ENCODE peak calls at places on chromosomes 4 and X, in eight cellular contexts. X is neural progenitor cell, C is GM23338, D is OCI-LY7, N is PC-3, T is HCT116, F is SK-N-SH, Q is MM.1S. S is an unnamed sample.

GRCh38 chrX:2664497-2664896 is 26.6 kb upstream of the CD99 start:
- DNase-seq in D (no peak), X (no peak), N (no peak), Q (no peak), T (no peak), C (no peak), F (no peak), S (peak; percentile 56)

GRCh38 chr4:137703225-137703624 is 170.9 kb upstream of the PCDH18 start:
- DNase-seq in Q (no peak), C (no peak), D (no peak), T (no peak), F (no peak), N (no peak), X (no peak), S (no peak)

GRCh38 chrX:131543774-131544173 is at the start of gene OR13H1:
- DNase-seq in N (no peak), T (no peak), X (no peak), C (no peak), F (no peak), Q (no peak), D (no peak), S (no peak)

GRCh38 chrX:261858-262390 is 19.3 kb upstream of the PLCXD1 start:
- DNase-seq in F (no peak), X (no peak), C (no peak), Q (no peak), T (no peak), N (no peak), D (no peak), S (no peak)

GRCh38 chr4:41541697-41542096 is 3.7 kb downstream of the LIMCH1 start:
- DNase-seq in X (no peak), T (no peak), Q (no peak), N (no peak), C (peak; percentile 16), F (no peak), D (no peak), S (peak; percentile 8)

GRCh38 chrX:40734956-40735317 is 405 bp downstream of the MED14 start:
- DNase-seq in T (no peak), D (peak; percentile 36), N (no peak), F (no peak), Q (peak; percentile 18), X (no peak), C (peak; percentile 18), S (peak; percentile 30)

GRCh38 chrX:14964500-14964899 is 91.3 kb downstream of the MOSPD2 start:
- DNase-seq in C (no peak), D (no peak), T (peak; percentile 3), Q (no peak), X (no peak), N (peak; percentile 62), F (no peak), S (no peak)

GRCh38 chr4:130023088-130023487 is 927.1 kb downstream of the C4orf33 start:
- DNase-seq in F (no peak), N (no peak), C (peak; percentile 16), X (no peak), T (no peak), D (no peak), Q (no peak), S (no peak)

GRCh38 chr4:151409470-151410313 is 716 bp downstream of the FHIP1A start:
- DNase-seq in D (no peak), N (peak; percentile 52), F (peak; percentile 57), C (peak; percentile 74), X (peak; percentile 68), Q (no peak), T (peak; percentile 3), S (peak; percentile 59)

GRCh38 chr4:186999676-187000075 is 276.0 kb upstream of the FAT1 start:
- DNase-seq in C (no peak), X (no peak), T (no peak), F (no peak), Q (no peak), N (no peak), D (no peak), S (no peak)

GRCh38 chr4:46266106-46266505 is 123.8 kb downstream of the GABRA2 start:
- DNase-seq in D (no peak), Q (no peak), X (no peak), C (no peak), T (no peak), N (no peak), F (no peak), S (no peak)

GRCh38 chr4:55308071-55308470 is 38.0 kb upstream of the SRD5A3 start:
- DNase-seq in C (no peak), Q (no peak), D (no peak), T (no peak), X (no peak), N (peak; percentile 27), F (no peak), S (no peak)

GRCh38 chr4:55311792-55312490 is 34.1 kb upstream of the SRD5A3 start:
- DNase-seq in F (no peak), N (no peak), Q (no peak), D (no peak), C (no peak), X (no peak), T (no peak), S (no peak)

GRCh38 chr4:55318135-55318534 is 27.9 kb upstream of the SRD5A3 start:
- DNase-seq in F (no peak), C (no peak), T (no peak), Q (no peak), D (no peak), X (no peak), N (peak; percentile 10), S (no peak)

GRCh38 chr4:55312491-55313101 is 33.4 kb upstream of the SRD5A3 start:
- DNase-seq in C (peak; percentile 80), F (peak; percentile 19), N (peak; percentile 77), Q (peak; percentile 42), T (peak; percentile 46), X (peak; percentile 52), D (peak; percentile 50), S (peak; percentile 54)
- TF ChIP-seq CTCF in C (peak; percentile 70), F (peak; percentile 68), N (peak; percentile 91), Q (peak; percentile 64), T (peak; percentile 83), X (peak; percentile 65), D (peak; percentile 79), S (peak; percentile 55)

DNA sequence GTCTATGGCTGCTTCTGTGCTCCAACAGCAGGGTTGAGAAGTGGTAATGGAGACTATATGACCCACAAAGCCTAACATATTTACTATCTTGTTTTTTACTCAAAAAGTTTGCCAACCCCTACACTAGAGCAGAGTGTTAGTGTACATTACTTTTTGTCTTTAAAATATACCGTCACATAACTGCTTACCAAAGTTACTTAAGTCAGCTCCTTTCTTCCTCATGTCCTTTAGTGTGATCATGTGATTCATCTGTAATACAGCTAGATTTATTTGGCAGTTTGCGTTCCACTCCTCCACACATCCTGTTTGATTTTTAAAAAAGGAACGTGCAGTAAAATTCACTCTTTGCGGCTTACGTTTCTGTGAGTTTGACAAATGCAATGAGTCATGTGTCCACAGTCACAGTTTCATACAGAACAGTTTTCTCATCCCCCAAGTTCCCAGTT is 162.4 kb upstream of the GPRIN3 start:
- DNase-seq in C (no peak), T (no peak), X (no peak), F (no peak), D (no peak), Q (peak; percentile 50), N (peak; percentile 86), S (no peak)
- TF ChIP-seq EZH2phosphoT487 in C (no peak), T (no peak), X (no peak), F (no peak), D (no peak), Q (no peak), N (no peak), S (no peak)

DNA sequence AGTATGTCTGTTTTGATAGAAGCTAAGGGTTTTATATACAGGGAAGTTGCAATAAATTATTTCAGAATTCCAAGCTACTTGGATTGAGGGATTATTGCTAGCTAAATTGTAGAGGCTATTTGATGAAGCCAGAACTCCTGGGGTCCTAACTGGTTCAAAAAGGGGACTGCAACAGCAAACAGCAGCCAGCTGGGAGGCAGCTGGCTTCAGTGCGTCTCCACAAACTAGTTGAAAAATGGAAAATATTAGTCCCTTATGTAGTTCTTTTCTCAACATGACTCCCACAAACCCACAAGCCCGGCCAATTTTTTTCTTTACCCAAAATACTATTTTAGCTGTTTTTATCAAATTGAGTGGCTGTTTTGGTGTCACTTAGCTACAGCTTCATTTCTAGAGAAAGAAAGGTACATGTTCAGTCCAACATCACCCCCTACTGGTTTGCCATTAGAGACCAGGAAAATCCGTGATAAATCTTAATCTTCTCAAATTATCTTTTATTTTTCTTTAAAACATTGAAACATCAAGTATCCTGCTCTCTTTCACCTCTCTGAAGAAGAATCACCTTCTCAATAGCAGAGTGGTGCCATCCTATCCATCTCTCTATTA is 97.2 kb downstream of the GUCY2F start:
- DNase-seq in D (peak; percentile 1), C (peak; percentile 59), F (no peak), Q (peak; percentile 30), X (peak; percentile 71), N (peak; percentile 40), T (no peak), S (peak; percentile 64)
- TF ChIP-seq CTCF in D (peak; percentile 62), C (peak; percentile 62), F (peak; percentile 67), Q (peak; percentile 56), X (peak; percentile 82), N (peak; percentile 68), T (peak; percentile 52), S (peak; percentile 77)

DNA sequence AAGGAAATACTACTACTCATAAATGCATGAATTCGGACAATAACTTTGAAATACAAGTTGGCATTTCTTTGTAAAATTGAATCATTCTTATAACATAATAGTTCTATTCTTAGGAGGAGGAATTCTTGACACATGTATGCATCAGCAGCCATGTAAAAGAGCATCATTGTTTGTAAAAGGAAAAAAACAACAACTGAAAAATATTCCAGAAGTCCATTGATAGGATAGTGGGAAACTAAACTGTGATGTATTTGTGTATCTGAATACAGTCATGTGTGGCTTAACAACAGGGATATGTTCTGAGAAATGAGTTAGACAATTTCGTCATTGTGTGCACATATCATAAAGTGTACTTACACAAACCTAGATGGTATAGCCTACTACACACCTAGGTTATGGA is 102.0 kb upstream of the SH3RF1 start:
- DNase-seq in Q (no peak), N (no peak), T (no peak), F (no peak), D (no peak), X (no peak), C (no peak), S (no peak)
- TF ChIP-seq EZH2phosphoT487 in Q (no peak), N (no peak), T (no peak), F (no peak), D (no peak), X (no peak), C (no peak), S (no peak)

GRCh38 chrX:155867821-155868220 is 13.3 kb upstream of the VAMP7 start:
- DNase-seq in F (no peak), T (no peak), D (no peak), Q (no peak), C (no peak), X (no peak), N (no peak), S (no peak)

GRCh38 chrX:155865193-155865592 is 16.0 kb upstream of the VAMP7 start:
- DNase-seq in F (no peak), Q (no peak), D (no peak), X (no peak), C (no peak), T (no peak), N (no peak), S (no peak)

DNA sequence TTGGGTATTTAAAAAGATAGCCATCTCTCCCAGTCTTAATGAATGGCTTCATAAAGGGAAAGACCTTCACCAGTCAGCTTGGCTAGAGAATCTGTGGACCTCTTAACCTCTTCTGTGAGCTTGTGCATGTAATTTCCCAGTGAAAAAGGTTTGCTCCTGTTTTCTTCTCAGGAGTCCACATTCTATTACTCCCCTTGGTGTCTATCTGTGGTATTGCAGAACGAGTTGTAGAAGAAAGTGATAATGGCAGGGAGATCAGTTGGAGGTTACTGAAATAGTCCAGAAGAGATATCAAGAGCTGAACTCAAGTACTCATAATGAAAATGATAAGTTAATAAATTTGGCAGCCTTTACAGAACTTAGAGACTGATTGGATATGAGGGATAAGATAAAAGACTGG is 16.5 kb upstream of the VAMP7 start:
- DNase-seq in F (peak; percentile 36), X (peak; percentile 9), D (no peak), T (no peak), N (peak; percentile 31), C (peak; percentile 35), Q (no peak), S (no peak)
- TF ChIP-seq CTCF in F (peak; percentile 47), X (peak; percentile 32), D (peak; percentile 31), T (no peak), N (peak; percentile 44), C (peak; percentile 43), Q (peak; percentile 39), S (peak; percentile 12)

S was measured in hepatocyte.